ENCODE peak calls at places on chromosomes 12 and 14, in five cellular contexts. Z is GM03348, V is A549, R is tibial nerve, C is astrocyte. G is an unnamed sample.

GRCh38 chr12:42326466-42327226 is 679 bp downstream of the PPHLN1 start:
- DNase-seq in Z (peak), C (peak), R (no peak), V (no peak), G (peak)

GRCh38 chr12:125143491-125143890 is 78.3 kb downstream of the AACS start:
- DNase-seq in V (no peak), Z (peak), R (no peak), C (peak), G (peak)

GRCh38 chr12:71014180-71014785 is 93.7 kb upstream of the PTPRR start:
- DNase-seq in C (peak), Z (peak), V (peak), R (no peak), G (no peak)

GRCh38 chr14:105168979-105169507 is 467 bp upstream of the JAG2 start:
- DNase-seq in R (no peak), C (no peak), Z (no peak), V (peak), G (no peak)

GRCh38 chr12:47843226-47843980 is 23.7 kb upstream of the HDAC7 start:
- DNase-seq in C (no peak), V (no peak), R (no peak), Z (no peak), G (no peak)

GRCh38 chr14:99759546-99759925 is 33.7 kb upstream of the EML1 start:
- DNase-seq in C (no peak), Z (no peak), R (no peak), V (no peak), G (no peak)

GRCh38 chr12:64335886-64336466 is 54.6 kb downstream of the C12orf56 start:
- DNase-seq in R (no peak), V (no peak), C (no peak), Z (no peak), G (no peak)

GRCh38 chr14:52080817-52081755 is 12.2 kb upstream of the NID2 start:
- DNase-seq in R (no peak), V (peak), C (peak), Z (peak), G (peak)

GRCh38 chr12:113842699-113843098 is 123.4 kb downstream of the RBM19 start:
- DNase-seq in V (no peak), R (no peak), C (no peak), Z (no peak), G (no peak)

GRCh38 chr14:74919421-74920165 is 3.5 kb downstream of the RPS6KL1 start:
- DNase-seq in R (no peak), Z (peak), C (peak), V (no peak), G (no peak)

GRCh38 chr14:103021817-103022668 is 35.3 kb downstream of the CDC42BPB start:
- DNase-seq in V (no peak), R (no peak), Z (no peak), C (no peak), G (peak)

GRCh38 chr14:99809376-99809775 is 16.2 kb downstream of the EML1 start:
- DNase-seq in C (peak), R (peak), Z (peak), V (no peak), G (peak)

GRCh38 chr12:124461851-124462623 is 105.4 kb downstream of the NCOR2 start:
- DNase-seq in R (no peak), C (no peak), Z (no peak), V (no peak), G (no peak)

GRCh38 chr12:53065470-53065869 is 13.7 kb downstream of the SPRYD3 start:
- DNase-seq in R (no peak), C (no peak), Z (no peak), V (no peak), G (no peak)

GRCh38 chr12:13962699-13963098 is 18.7 kb downstream of the GRIN2B start:
- DNase-seq in R (no peak), Z (no peak), C (no peak), V (peak), G (no peak)

GRCh38 chr12:46514886-46515285 is 142.3 kb upstream of the SLC38A2 start:
- DNase-seq in R (no peak), V (no peak), Z (no peak), C (no peak), G (no peak)

GRCh38 chr12:89350661-89351488 is 1.4 kb downstream of the DUSP6 start:
- DNase-seq in V (no peak), C (no peak), Z (peak), R (no peak), G (no peak)

GRCh38 chr14:96271421-96271762 is 15.4 kb downstream of the BDKRB1 start:
- DNase-seq in V (no peak), R (no peak), C (no peak), Z (no peak), G (no peak)

GRCh38 chr14:37579250-37579649 is 15.8 kb downstream of the FOXA1 start:
- DNase-seq in R (no peak), Z (no peak), C (no peak), V (no peak), G (no peak)

GRCh38 chr12:111529424-111530368 is 69.4 kb downstream of the ATXN2 start:
- DNase-seq in R (no peak), Z (peak), C (peak), V (peak), G (peak)

GRCh38 chr12:93970892-93971688 is 177.3 kb upstream of the PLXNC1 start:
- DNase-seq in R (no peak), C (no peak), Z (no peak), V (no peak), G (peak)

GRCh38 chr12:90058721-90059120 is 350.1 kb upstream of the ATP2B1 start:
- DNase-seq in Z (peak), R (no peak), V (no peak), C (peak), G (peak)

GRCh38 chr12:49983892-49984291 is 11.1 kb downstream of the AQP6 start:
- DNase-seq in V (no peak), Z (peak), C (peak), R (no peak), G (peak)

GRCh38 chr14:102545461-102546265 is 36.1 kb upstream of the ANKRD9 start:
- DNase-seq in Z (peak), R (no peak), C (no peak), V (no peak), G (no peak)

GRCh38 chr14:101031186-101031585 is 127.7 kb upstream of the RTL1 start:
- DNase-seq in C (no peak), Z (no peak), R (no peak), V (no peak), G (no peak)

GRCh38 chr14:54606178-54606577 is 39.2 kb downstream of the SAMD4A start:
- DNase-seq in C (peak), Z (peak), V (no peak), R (no peak), G (peak)

GRCh38 chr14:100430571-100430970 is 107.4 kb downstream of the SLC25A47 start:
- DNase-seq in V (no peak), C (no peak), R (no peak), Z (no peak), G (no peak)

GRCh38 chr12:121626853-121627623 is 708 bp downstream of the ORAI1 start:
- DNase-seq in R (peak), V (peak), Z (peak), C (peak), G (peak)

GRCh38 chr12:12726543-12727093 is 9.4 kb downstream of the CDKN1B start:
- DNase-seq in R (no peak), Z (peak), C (peak), V (peak), G (peak)

GRCh38 chr14:88245321-88245720 is 77.7 kb downstream of the KCNK10 start:
- DNase-seq in C (no peak), V (no peak), R (no peak), Z (no peak), G (no peak)

GRCh38 chr12:53223391-53224267 is 8.4 kb downstream of the RARG start:
- DNase-seq in V (no peak), C (peak), Z (peak), R (no peak), G (no peak)

GRCh38 chr14:102508774-102509743 is 517 bp downstream of the ANKRD9 start:
- DNase-seq in C (no peak), Z (peak), R (peak), V (no peak), G (no peak)

GRCh38 chr12:65113621-65114035 is 7.5 kb downstream of the WIF1 start:
- DNase-seq in R (no peak), Z (no peak), V (no peak), C (no peak), G (no peak)

GRCh38 chr14:90091393-90091792 is 29.6 kb downstream of the KCNK13 start:
- DNase-seq in Z (no peak), R (no peak), V (no peak), C (peak), G (peak)

GRCh38 chr12:119308743-119309456 is 25.6 kb upstream of the CCDC60 start:
- DNase-seq in R (no peak), V (no peak), C (no peak), Z (no peak), G (no peak)

GRCh38 chr12:94841171-94841570 is 162.3 kb downstream of the NDUFA12 start:
- DNase-seq in Z (no peak), V (no peak), C (no peak), R (no peak), G (no peak)

GRCh38 chr12:103851127-103851526 is 10.1 kb upstream of the NT5DC3 start:
- DNase-seq in Z (no peak), V (no peak), C (peak), R (no peak), G (no peak)